ENCODE peak calls at places on chromosomes 6 and 20, in six cellular contexts. V, H, B, I, L and Q are unnamed samples.

GRCh38 chr6:134422426-134423231 is 104.7 kb upstream of the SGK1 start:
- DNase-seq in V (peak), I (no peak), B (no peak), L (peak), H (no peak), Q (no peak)

GRCh38 chr6:96469312-96469711 is 52.3 kb upstream of the UFL1 start:
- DNase-seq in L (no peak), B (no peak), V (no peak), H (no peak), I (no peak), Q (no peak)

GRCh38 chr20:40336034-40336433 is 353.0 kb downstream of the MAFB start:
- DNase-seq in H (no peak), L (no peak), V (no peak), B (no peak), I (no peak), Q (no peak)

GRCh38 chr20:24100370-24101011 is 111.9 kb upstream of the GGTLC1 start:
- DNase-seq in V (no peak), L (peak), I (no peak), B (no peak), H (peak), Q (peak)

GRCh38 chr20:48941467-48941866 is 20.0 kb downstream of the ARFGEF2 start:
- DNase-seq in B (no peak), L (no peak), I (no peak), V (no peak), H (no peak), Q (no peak)

GRCh38 chr20:53934421-53935352 is 135.7 kb downstream of the BCAS1 start:
- DNase-seq in V (peak), I (peak), H (peak), L (peak), B (no peak), Q (peak)

GRCh38 chr20:61407561-61407960 is 155.5 kb downstream of the CDH4 start:
- DNase-seq in B (no peak), V (no peak), I (no peak), H (no peak), L (no peak), Q (no peak)

GRCh38 chr6:25279748-25280616 is 808 bp downstream of the CARMIL1 start:
- DNase-seq in B (peak), V (no peak), H (no peak), L (peak), I (no peak), Q (peak)

GRCh38 chr6:121437861-121438651 is 2.6 kb downstream of the GJA1 start:
- DNase-seq in L (no peak), H (no peak), B (peak), I (peak), V (no peak), Q (peak)

GRCh38 chr20:37668166-37668565 is 25.7 kb upstream of the CTNNBL1 start:
- DNase-seq in H (no peak), B (no peak), I (no peak), L (no peak), V (no peak), Q (no peak)

GRCh38 chr6:156563710-156564109 is 213.5 kb upstream of the ARID1B start:
- DNase-seq in L (no peak), H (no peak), V (no peak), B (peak), I (no peak), Q (peak)

GRCh38 chr6:122116105-122116504 is 283.3 kb upstream of the HSF2 start:
- DNase-seq in I (no peak), L (no peak), B (no peak), V (peak), H (no peak), Q (no peak)

GRCh38 chr6:161434921-161435411 is 161.1 kb upstream of the AGPAT4 start:
- DNase-seq in H (no peak), B (no peak), V (peak), L (no peak), I (no peak), Q (no peak)

GRCh38 chr20:12318043-12318442 is 400.4 kb downstream of the BTBD3 start:
- DNase-seq in B (no peak), L (no peak), I (no peak), V (no peak), H (no peak), Q (no peak)

GRCh38 chr6:137680678-137681346 is 186.2 kb upstream of the TNFAIP3 start:
- DNase-seq in L (peak), B (no peak), I (no peak), H (no peak), V (no peak), Q (no peak)

GRCh38 chr20:59044295-59044694 is 1.7 kb upstream of the PRELID3B start:
- DNase-seq in B (no peak), H (no peak), V (no peak), L (no peak), I (no peak), Q (no peak)

GRCh38 chr20:55540486-55540885 is 464.8 kb downstream of the CBLN4 start:
- DNase-seq in L (no peak), H (no peak), B (no peak), V (no peak), I (no peak), Q (no peak)

GRCh38 chr6:110517601-110518280 is 41.3 kb upstream of the SLC22A16 start:
- DNase-seq in H (no peak), L (no peak), V (no peak), I (no peak), B (no peak), Q (no peak)

GRCh38 chr20:36784116-36784515 is 10.6 kb upstream of the DSN1 start:
- DNase-seq in I (no peak), B (no peak), H (no peak), L (no peak), V (no peak), Q (no peak)

GRCh38 chr6:34259529-34260069 is 10.8 kb upstream of the SMIM29 start:
- DNase-seq in I (no peak), B (no peak), H (no peak), L (no peak), V (no peak), Q (no peak)

GRCh38 chr20:16601019-16601418 is 27.8 kb upstream of the KIF16B start:
- DNase-seq in L (no peak), B (no peak), V (no peak), I (no peak), H (no peak), Q (no peak)

GRCh38 chr20:50215101-50215500 is 24.5 kb downstream of the CEBPB start:
- DNase-seq in B (no peak), H (no peak), I (no peak), V (no peak), L (no peak), Q (no peak)

GRCh38 chr20:57030611-57031600 is 235.5 kb downstream of the BMP7 start:
- DNase-seq in I (no peak), L (no peak), V (peak), B (no peak), H (no peak), Q (no peak)

GRCh38 chr20:20012517-20012916 is 4.6 kb upstream of the NAA20 start:
- DNase-seq in I (no peak), L (no peak), H (no peak), B (no peak), V (no peak), Q (no peak)

GRCh38 chr6:38730136-38730862 is 15.2 kb downstream of the DNAH8 start:
- DNase-seq in B (no peak), H (no peak), L (no peak), V (no peak), I (no peak), Q (no peak)

GRCh38 chr6:37868447-37868825 is 48.9 kb downstream of the ZFAND3 start:
- DNase-seq in I (no peak), H (no peak), V (no peak), B (no peak), L (no peak), Q (no peak)

GRCh38 chr6:138597336-138597735 is 98.0 kb upstream of the NHSL1 start:
- DNase-seq in L (no peak), H (no peak), V (no peak), I (no peak), B (no peak), Q (no peak)

GRCh38 chr20:34078540-34078939 is 33.5 kb downstream of the EIF2S2 start:
- DNase-seq in V (no peak), L (no peak), B (no peak), H (no peak), I (no peak), Q (no peak)

GRCh38 chr6:71453307-71453706 is 164.7 kb downstream of the OGFRL1 start:
- DNase-seq in I (no peak), H (no peak), V (no peak), B (no peak), L (no peak), Q (no peak)

GRCh38 chr6:90446164-90446563 is 140.7 kb downstream of the MAP3K7 start:
- DNase-seq in H (no peak), V (no peak), L (no peak), B (no peak), I (no peak), Q (no peak)

GRCh38 chr20:61445138-61445537 is 193.1 kb downstream of the CDH4 start:
- DNase-seq in H (no peak), I (no peak), V (no peak), B (no peak), L (no peak), Q (no peak)

GRCh38 chr6:129370268-129370916 is 339.6 kb downstream of the ARHGAP18 start:
- DNase-seq in L (peak), V (no peak), H (peak), I (peak), B (peak), Q (no peak)

GRCh38 chr6:49406241-49406970 is 56.6 kb downstream of the MMUT start:
- DNase-seq in B (no peak), I (no peak), H (no peak), L (no peak), V (no peak), Q (no peak)

GRCh38 chr20:46120136-46120535 is 2.0 kb downstream of the CD40 start:
- DNase-seq in H (no peak), B (no peak), I (no peak), L (no peak), V (no peak), Q (no peak)

GRCh38 chr20:58043866-58044140 is 184.7 kb downstream of the ANKRD60 start:
- DNase-seq in H (no peak), L (no peak), V (no peak), I (no peak), B (no peak), Q (no peak)

GRCh38 chr6:37137201-37137880 is 32.6 kb upstream of the PIM1 start:
- DNase-seq in L (peak), I (no peak), H (no peak), V (peak), B (peak), Q (no peak)

GRCh38 chr6:74705451-74705850 is 500.4 kb downstream of the COL12A1 start:
- DNase-seq in H (no peak), I (no peak), B (no peak), L (no peak), V (no peak), Q (no peak)

GRCh38 chr20:48025661-48026060 is 240.4 kb upstream of the SULF2 start:
- DNase-seq in L (no peak), H (no peak), B (no peak), V (no peak), I (no peak), Q (no peak)

GRCh38 chr6:89161326-89162046 is 15.6 kb downstream of the PM20D2 start:
- DNase-seq in H (no peak), V (no peak), I (no peak), L (no peak), B (no peak), Q (no peak)